ENCODE peak calls at places on chromosomes 11 and 22, in nine cellular contexts. J is A172, Y is MCF 10A, W is EH, N is NB4, L is Calu3, B is NCI-H1092 treated with DMSO at 0.1 percent for 48 hours, A is H7, T is activated T-helper 1 cell treated with Interleukin-2 at 50 U/mL for 16 hours. P is an unnamed sample.

GRCh38 chr11:71200172-71200716 is 52.1 kb downstream of the SHANK2 start:
- DNase-seq in J (no peak), Y (no peak), W (no peak), N (no peak), L (no peak), B (no peak), A (no peak), T (no peak), P (no peak)

GRCh38 chr11:1506981-1507380 is 20.4 kb upstream of the MOB2 start:
- DNase-seq in J (no peak), Y (no peak), W (no peak), N (no peak), L (no peak), B (no peak), A (no peak), T (no peak), P (no peak)

GRCh38 chr11:2534131-2534956 is 89.5 kb downstream of the KCNQ1 start:
- DNase-seq in J (peak), Y (peak), W (no peak), N (peak), L (peak), B (no peak), A (peak), T (no peak), P (no peak)

GRCh38 chr11:61962213-61963015 is 5.0 kb downstream of the FTH1 start:
- DNase-seq in J (no peak), Y (no peak), W (peak), N (no peak), L (no peak), B (no peak), A (peak), T (no peak), P (no peak)

GRCh38 chr11:96242971-96243647 is 99.9 kb downstream of the MAML2 start:
- DNase-seq in J (peak), Y (peak), W (peak), N (peak), L (peak), B (peak), A (peak), T (peak), P (peak)

GRCh38 chr11:117160826-117161225 is 16.7 kb downstream of the PAFAH1B2 start:
- DNase-seq in J (no peak), Y (no peak), W (no peak), N (no peak), L (no peak), B (no peak), A (no peak), T (no peak), P (no peak)

GRCh38 chr11:73204711-73205121 is 13.4 kb upstream of the P2RY2 start:
- DNase-seq in J (no peak), Y (no peak), W (no peak), N (peak), L (no peak), B (no peak), A (no peak), T (no peak), P (no peak)

GRCh38 chr11:86940122-86940777 is 14.9 kb downstream of the FZD4 start:
- DNase-seq in J (no peak), Y (no peak), W (peak), N (no peak), L (no peak), B (no peak), A (no peak), T (no peak), P (no peak)

GRCh38 chr22:39428597-39429071 is 28.2 kb upstream of the MGAT3 start:
- DNase-seq in J (peak), Y (no peak), W (peak), N (no peak), L (no peak), B (no peak), A (peak), T (no peak), P (no peak)

GRCh38 chr11:120272303-120272702 is 32.4 kb downstream of the POU2F3 start:
- DNase-seq in J (peak), Y (peak), W (peak), N (no peak), L (no peak), B (no peak), A (no peak), T (no peak), P (peak)

GRCh38 chr22:38132136-38132535 is 21.7 kb upstream of the BAIAP2L2 start:
- DNase-seq in J (no peak), Y (no peak), W (no peak), N (no peak), L (no peak), B (no peak), A (no peak), T (no peak), P (no peak)

GRCh38 chr11:9533053-9533452 is 40.4 kb upstream of the WEE1 start:
- DNase-seq in J (no peak), Y (no peak), W (no peak), N (no peak), L (no peak), B (no peak), A (no peak), T (no peak), P (no peak)

GRCh38 chr11:25925359-25925758 is 406.6 kb upstream of the ANO3 start:
- DNase-seq in J (no peak), Y (no peak), W (no peak), N (no peak), L (no peak), B (no peak), A (no peak), T (no peak), P (no peak)

GRCh38 chr11:129894281-129895125 is 875 bp downstream of the NFRKB start:
- DNase-seq in J (no peak), Y (peak), W (peak), N (peak), L (peak), B (peak), A (no peak), T (no peak), P (peak)

GRCh38 chr11:76310832-76311231 is 70.1 kb downstream of the THAP12 start:
- DNase-seq in J (no peak), Y (no peak), W (no peak), N (no peak), L (no peak), B (peak), A (no peak), T (no peak), P (no peak)

GRCh38 chr11:6646631-6647281 is 8.9 kb downstream of the DCHS1 start:
- DNase-seq in J (no peak), Y (no peak), W (peak), N (peak), L (no peak), B (no peak), A (peak), T (peak), P (no peak)

GRCh38 chr11:122202951-122203456 is 87.0 kb upstream of the BLID start:
- DNase-seq in J (no peak), Y (peak), W (peak), N (peak), L (peak), B (peak), A (peak), T (no peak), P (peak)

GRCh38 chr11:25068451-25068850 is 571.6 kb downstream of the LUZP2 start:
- DNase-seq in J (no peak), Y (peak), W (no peak), N (no peak), L (no peak), B (no peak), A (no peak), T (no peak), P (no peak)

GRCh38 chr11:8671242-8671641 is 11.2 kb downstream of the TRIM66 start:
- DNase-seq in J (peak), Y (peak), W (peak), N (no peak), L (no peak), B (peak), A (peak), T (no peak), P (no peak)

GRCh38 chr22:25021409-25021808 is 68.9 kb downstream of the KIAA1671 start:
- DNase-seq in J (no peak), Y (no peak), W (no peak), N (no peak), L (no peak), B (no peak), A (no peak), T (no peak), P (no peak)

GRCh38 chr11:18036456-18036855 is 9.6 kb downstream of the TPH1 start:
- DNase-seq in J (no peak), Y (no peak), W (no peak), N (no peak), L (no peak), B (no peak), A (no peak), T (no peak), P (no peak)

GRCh38 chr11:128624269-128625170 is 37.2 kb upstream of the ETS1 start:
- DNase-seq in J (no peak), Y (no peak), W (no peak), N (peak), L (no peak), B (no peak), A (peak), T (peak), P (no peak)

GRCh38 chr11:123702137-123702536 is 39.3 kb downstream of the ZNF202 start:
- DNase-seq in J (no peak), Y (no peak), W (no peak), N (peak), L (no peak), B (peak), A (no peak), T (no peak), P (no peak)

GRCh38 chr11:36411202-36411640 is 98.9 kb downstream of the TRAF6 start:
- DNase-seq in J (no peak), Y (no peak), W (no peak), N (peak), L (no peak), B (no peak), A (no peak), T (no peak), P (no peak)

GRCh38 chr11:29452131-29452530 is 564.7 kb downstream of the KCNA4 start:
- DNase-seq in J (peak), Y (peak), W (peak), N (no peak), L (no peak), B (no peak), A (no peak), T (no peak), P (no peak)

GRCh38 chr11:122234257-122234656 is 118.2 kb upstream of the BLID start:
- DNase-seq in J (no peak), Y (no peak), W (no peak), N (no peak), L (no peak), B (no peak), A (no peak), T (no peak), P (no peak)

GRCh38 chr11:1649021-1649420 is 19.4 kb downstream of the KRTAP5-5 start:
- DNase-seq in J (no peak), Y (no peak), W (no peak), N (no peak), L (no peak), B (no peak), A (no peak), T (no peak), P (no peak)

GRCh38 chr22:36546092-36546804 is 17.3 kb upstream of the EIF3D start:
- DNase-seq in J (peak), Y (peak), W (peak), N (peak), L (peak), B (peak), A (peak), T (no peak), P (peak)

GRCh38 chr11:69317401-69318092 is 23.6 kb downstream of the MYEOV start:
- DNase-seq in J (peak), Y (no peak), W (peak), N (no peak), L (no peak), B (no peak), A (no peak), T (no peak), P (no peak)

GRCh38 chr11:46438211-46438610 is 46.6 kb upstream of the CHRM4 start:
- DNase-seq in J (no peak), Y (no peak), W (no peak), N (no peak), L (no peak), B (peak), A (no peak), T (no peak), P (no peak)